ENCODE peak calls at places on chromosome X, in five cellular contexts. J is central memory CD4-positive, alpha-beta T cell; T is hepatocyte; M is NCI-H774; O is AG10803. Q is an unnamed sample.

GRCh38 chrX:111270339-111270738 is at the start of gene CAPN6:
- DNase-seq in J (no peak), T (peak), M (no peak), O (peak), Q (no peak)

GRCh38 chrX:47958943-47959342 is 44.8 kb downstream of the ZNF182 start:
- DNase-seq in J (peak), T (peak), M (no peak), O (no peak), Q (peak)

GRCh38 chrX:118595501-118596042 is 100.0 kb downstream of the DOCK11 start:
- DNase-seq in J (no peak), T (no peak), M (no peak), O (no peak), Q (no peak)

GRCh38 chrX:138745215-138745614 is 33.7 kb upstream of the FGF13 start:
- DNase-seq in J (peak), T (peak), M (peak), O (peak), Q (peak)

GRCh38 chrX:133580630-133581029 is 165.3 kb upstream of the GPC4 start:
- DNase-seq in J (no peak), T (no peak), M (no peak), O (peak), Q (no peak)

GRCh38 chrX:65522739-65523372 is 11.7 kb downstream of the LAS1L start:
- DNase-seq in J (no peak), T (no peak), M (no peak), O (peak), Q (no peak)

GRCh38 chrX:47218280-47218919 is at the start of gene CDK16:
- DNase-seq in J (peak), T (peak), M (peak), O (peak), Q (peak)

GRCh38 chrX:103678199-103678993 is 8.1 kb downstream of the MORF4L2 start:
- DNase-seq in J (no peak), T (no peak), M (no peak), O (peak), Q (no peak)

GRCh38 chrX:109624641-109625311 is at the start of gene KCNE5:
- DNase-seq in J (no peak), T (peak), M (no peak), O (no peak), Q (peak)

GRCh38 chrX:132022115-132022862 is 813 bp upstream of the STK26 start:
- DNase-seq in J (peak), T (no peak), M (no peak), O (no peak), Q (peak)

GRCh38 chrX:68249401-68249831 is 183.9 kb downstream of the OPHN1 start:
- DNase-seq in J (no peak), T (no peak), M (no peak), O (no peak), Q (no peak)

GRCh38 chrX:134670241-134670811 is 12.1 kb upstream of the PLAC1 start:
- DNase-seq in J (no peak), T (peak), M (no peak), O (peak), Q (no peak)

GRCh38 chrX:134938682-134939081 is 52.1 kb upstream of the SMIM10 start:
- DNase-seq in J (no peak), T (no peak), M (no peak), O (no peak), Q (no peak)

GRCh38 chrX:35244796-35245508 is 302.4 kb downstream of the FAM47B start:
- DNase-seq in J (no peak), T (no peak), M (no peak), O (no peak), Q (no peak)

GRCh38 chrX:132001127-132001526 is 22.0 kb upstream of the STK26 start:
- DNase-seq in J (no peak), T (no peak), M (no peak), O (no peak), Q (no peak)

GRCh38 chrX:2828404-2829065 is at the start of gene GYG2:
- DNase-seq in J (no peak), T (peak), M (no peak), O (no peak), Q (no peak)

GRCh38 chrX:101416691-101417090 is 8.7 kb downstream of the HNRNPH2 start:
- DNase-seq in J (no peak), T (no peak), M (no peak), O (no peak), Q (no peak)

GRCh38 chrX:38215141-38215540 is 5.5 kb downstream of the SRPX start:
- DNase-seq in J (no peak), T (no peak), M (no peak), O (peak), Q (no peak)

GRCh38 chrX:136130931-136131843 is 16.1 kb upstream of the FHL1 start:
- DNase-seq in J (no peak), T (no peak), M (no peak), O (peak), Q (no peak)

GRCh38 chrX:49291615-49292337 is 11.7 kb upstream of the GAGE10 start:
- DNase-seq in J (peak), T (peak), M (peak), O (peak), Q (peak)

GRCh38 chrX:21985332-21985777 is 44.8 kb downstream of the SMS start:
- DNase-seq in J (peak), T (peak), M (peak), O (peak), Q (peak)

GRCh38 chrX:2784026-2784425 is 32.2 kb downstream of the XG start:
- DNase-seq in J (no peak), T (no peak), M (no peak), O (peak), Q (no peak)

GRCh38 chrX:10902001-10902400 is 209.1 kb upstream of the HCCS start:
- DNase-seq in J (no peak), T (no peak), M (no peak), O (peak), Q (no peak)

GRCh38 chrX:41695464-41695863 is 6.7 kb downstream of the GPR34 start:
- DNase-seq in J (peak), T (no peak), M (no peak), O (peak), Q (peak)

GRCh38 chrX:47879447-47879846 is 42.7 kb downstream of the ZNF81 start:
- DNase-seq in J (no peak), T (no peak), M (no peak), O (no peak), Q (no peak)

GRCh38 chrX:11386001-11386523 is 92.8 kb downstream of the AMELX start:
- DNase-seq in J (no peak), T (peak), M (no peak), O (peak), Q (no peak)

GRCh38 chrX:34656842-34657780 is at the start of gene TMEM47:
- DNase-seq in J (no peak), T (peak), M (peak), O (peak), Q (no peak)

GRCh38 chrX:24396930-24397277 is 36.5 kb downstream of the SUPT20HL1 start:
- DNase-seq in J (no peak), T (no peak), M (no peak), O (no peak), Q (no peak)

GRCh38 chrX:72069380-72070160 is 62.1 kb downstream of the RTL5 start:
- DNase-seq in J (no peak), T (no peak), M (no peak), O (no peak), Q (no peak)

GRCh38 chrX:2284601-2285000 is 216.2 kb downstream of the DHRSX start:
- DNase-seq in J (no peak), T (no peak), M (no peak), O (no peak), Q (no peak)

GRCh38 chrX:15820106-15821073 is 30.1 kb downstream of the ZRSR2 start:
- DNase-seq in J (no peak), T (no peak), M (no peak), O (no peak), Q (no peak)

GRCh38 chrX:120297923-120298322 is 13.3 kb downstream of the TMEM255A start:
- DNase-seq in J (no peak), T (no peak), M (no peak), O (no peak), Q (no peak)

GRCh38 chrX:20001615-20002014 is 10.8 kb upstream of the BCLAF3 start:
- DNase-seq in J (no peak), T (no peak), M (no peak), O (no peak), Q (no peak)

Q was measured in immature natural killer cell.